ENCODE peak calls at places on chromosomes 7 and 10, in four cellular contexts. J is activated CD8-positive, alpha-beta memory T cell treated with anti-CD3 and anti-CD28 coated beads, Interleukin-2, amount 50 U/mL, for 4 hours; Y is NCI-H187; D is HTR-8/SVneo. Z is an unnamed sample.

GRCh38 chr7:25945181-25945580 is 206.8 kb upstream of the NFE2L3 start:
- DNase-seq in J (no peak), Y (no peak), D (no peak), Z (no peak)

GRCh38 chr10:113051456-113051855 is 101.4 kb downstream of the TCF7L2 start:
- DNase-seq in J (no peak), Y (no peak), D (no peak), Z (no peak)

GRCh38 chr10:89369142-89370105 is 8.4 kb upstream of the IFIT1B start:
- DNase-seq in J (no peak), Y (no peak), D (peak; percentile 54), Z (peak; percentile 41)

GRCh38 chr7:17333227-17333626 is 34.8 kb downstream of the AHR start:
- DNase-seq in J (no peak), Y (no peak), D (no peak), Z (no peak)

GRCh38 chr7:68015565-68016532 is 1019.2 kb downstream of the TYW1 start:
- DNase-seq in J (no peak), Y (no peak), D (no peak), Z (no peak)

GRCh38 chr7:65269150-65269856 is 104.4 kb upstream of the ZNF92 start:
- DNase-seq in J (peak; percentile 24), Y (peak; percentile 98), D (peak; percentile 90), Z (peak; percentile 99)

GRCh38 chr10:70958396-70958795 is 70.0 kb upstream of the PCBD1 start:
- DNase-seq in J (no peak), Y (no peak), D (no peak), Z (no peak)

GRCh38 chr10:113496124-113496523 is 56.7 kb upstream of the HABP2 start:
- DNase-seq in J (no peak), Y (no peak), D (no peak), Z (no peak)

GRCh38 chr7:2204446-2204845 is 28.3 kb downstream of the MAD1L1 start:
- DNase-seq in J (peak; percentile 6), Y (no peak), D (no peak), Z (no peak)

GRCh38 chr10:83179371-83179770 is 959.9 kb upstream of the GHITM start:
- DNase-seq in J (no peak), Y (no peak), D (no peak), Z (no peak)

GRCh38 chr7:90686146-90686545 is 90.0 kb downstream of the CDK14 start:
- DNase-seq in J (no peak), Y (no peak), D (no peak), Z (no peak)

GRCh38 chr10:6786579-6787031 is 206.5 kb upstream of the PRKCQ start:
- DNase-seq in J (no peak), Y (no peak), D (peak; percentile 54), Z (peak; percentile 84)

GRCh38 chr7:56091591-56091990 is 1.2 kb downstream of the PHKG1 start:
- DNase-seq in J (no peak), Y (no peak), D (no peak), Z (no peak)

GRCh38 chr7:91046322-91047088 is 217.7 kb upstream of the FZD1 start:
- DNase-seq in J (no peak), Y (no peak), D (no peak), Z (peak; percentile 8)

GRCh38 chr10:30591249-30591670 is 38.3 kb downstream of the LYZL2 start:
- DNase-seq in J (peak; percentile 47), Y (no peak), D (peak; percentile 41), Z (peak; percentile 57)

GRCh38 chr10:98403812-98404504 is 11.0 kb downstream of the PYROXD2 start:
- DNase-seq in J (no peak), Y (no peak), D (no peak), Z (no peak)

GRCh38 chr10:11397566-11397965 is 213.9 kb downstream of the USP6NL start:
- DNase-seq in J (no peak), Y (no peak), D (no peak), Z (no peak)

GRCh38 chr10:128520191-128520815 is 394.1 kb upstream of the MKI67 start:
- DNase-seq in J (no peak), Y (no peak), D (no peak), Z (no peak)

GRCh38 chr10:129090618-129091366 is 376.2 kb upstream of the MGMT start:
- DNase-seq in J (no peak), Y (no peak), D (no peak), Z (no peak)

Z was measured in HAP-1.